ENCODE peak calls at places on chromosome 1, in five cellular contexts. H is HepG2, V is K562, C is GM12878, A is H1. N is an unnamed sample.

GRCh38 chr1:23634840-23635642 is 56.6 kb upstream of the RPL11 start:
- DNase-seq in H (peak), V (peak), C (peak), A (no peak), N (peak)

GRCh38 chr1:225998560-225999226 is 450 bp downstream of the SDE2 start:
- DNase-seq in H (peak), V (peak), C (no peak), A (no peak), N (no peak)

GRCh38 chr1:172451002-172451443 is 7.2 kb upstream of the PIGC start:
- DNase-seq in H (peak), V (peak), C (no peak), A (no peak), N (no peak)

GRCh38 chr1:161092621-161093028 is 3.3 kb upstream of the NECTIN4 start:
- DNase-seq in H (no peak), V (no peak), C (no peak), A (no peak), N (no peak)

GRCh38 chr1:168092566-168093355 is 44.0 kb downstream of the GPR161 start:
- DNase-seq in H (peak), V (no peak), C (no peak), A (no peak), N (peak)

GRCh38 chr1:220791959-220792358 is 5.2 kb downstream of the MTARC1 start:
- DNase-seq in H (no peak), V (no peak), C (no peak), A (no peak), N (no peak)

GRCh38 chr1:54229281-54229891 is 29.4 kb downstream of the MRPL37 start:
- DNase-seq in H (peak), V (no peak), C (no peak), A (no peak), N (peak)

GRCh38 chr1:82392513-82392912 is 591.8 kb downstream of the ADGRL2 start:
- DNase-seq in H (no peak), V (no peak), C (no peak), A (no peak), N (no peak)

GRCh38 chr1:246497331-246497915 is 9.7 kb downstream of the SMYD3 start:
- DNase-seq in H (peak), V (peak), C (no peak), A (no peak), N (peak)

GRCh38 chr1:177170756-177171535 is at the start of gene BRINP2:
- DNase-seq in H (no peak), V (peak), C (no peak), A (peak), N (no peak)

GRCh38 chr1:205812271-205812877 is 624 bp downstream of the SLC41A1 start:
- DNase-seq in H (no peak), V (peak), C (no peak), A (no peak), N (no peak)

GRCh38 chr1:88935522-88936222 is 44.3 kb upstream of the GTF2B start:
- DNase-seq in H (peak), V (peak), C (no peak), A (no peak), N (peak)

GRCh38 chr1:240349695-240350094 is 258.0 kb downstream of the FMN2 start:
- DNase-seq in H (no peak), V (no peak), C (no peak), A (no peak), N (no peak)

GRCh38 chr1:179195374-179195773 is 34.1 kb downstream of the ABL2 start:
- DNase-seq in H (no peak), V (no peak), C (no peak), A (no peak), N (no peak)
- TF ChIP-seq RAD21 in H (no peak), V (no peak), C (no peak), A (no peak), N (no peak)

DNA sequence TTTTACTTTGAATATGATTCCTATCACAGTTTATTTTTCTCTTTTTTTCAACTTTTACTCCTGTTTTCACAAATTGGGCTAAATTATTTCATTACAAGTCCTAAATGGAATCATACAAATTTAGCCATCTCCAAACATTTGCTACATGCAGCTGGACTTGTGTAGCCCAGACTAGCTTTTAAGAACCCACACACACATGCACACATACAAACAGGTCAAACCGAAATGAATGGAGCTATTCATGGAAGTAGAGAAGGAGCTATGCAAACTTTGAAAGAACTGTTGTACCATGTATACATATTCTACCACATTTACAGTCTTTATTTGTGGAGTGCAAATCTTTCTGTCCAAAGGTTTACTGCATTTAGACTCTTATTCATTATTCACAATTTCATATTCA is 189.1 kb upstream of the RNPC3 start:
- DNase-seq in H (peak), V (no peak), C (no peak), A (no peak), N (no peak)
- TF ChIP-seq SRF in H (no peak), V (no peak), C (no peak), A (no peak), N (no peak)

GRCh38 chr1:34781071-34781843 is at the start of gene GJB3:
- DNase-seq in H (no peak), V (no peak), C (no peak), A (no peak), N (no peak)
- TF ChIP-seq CEBPB in H (no peak), V (no peak), C (no peak), A (no peak), N (no peak)

GRCh38 chr1:110003747-110004428 is 19.3 kb downstream of the AHCYL1 start:
- DNase-seq in H (peak), V (peak), C (peak), A (no peak), N (peak)
- TF ChIP-seq RAD21 in H (no peak), V (no peak), C (no peak), A (no peak), N (peak)

GRCh38 chr1:31666290-31666963 is 21.8 kb upstream of the PEF1 start:
- DNase-seq in H (no peak), V (no peak), C (no peak), A (no peak), N (no peak)
- TF ChIP-seq SRF in H (no peak), V (no peak), C (no peak), A (no peak), N (no peak)

GRCh38 chr1:66468712-66469111 is 65.2 kb upstream of the SGIP1 start:
- DNase-seq in H (no peak), V (no peak), C (no peak), A (no peak), N (no peak)
- TF ChIP-seq CEBPB in H (no peak), V (no peak), C (no peak), A (no peak), N (no peak)

DNA sequence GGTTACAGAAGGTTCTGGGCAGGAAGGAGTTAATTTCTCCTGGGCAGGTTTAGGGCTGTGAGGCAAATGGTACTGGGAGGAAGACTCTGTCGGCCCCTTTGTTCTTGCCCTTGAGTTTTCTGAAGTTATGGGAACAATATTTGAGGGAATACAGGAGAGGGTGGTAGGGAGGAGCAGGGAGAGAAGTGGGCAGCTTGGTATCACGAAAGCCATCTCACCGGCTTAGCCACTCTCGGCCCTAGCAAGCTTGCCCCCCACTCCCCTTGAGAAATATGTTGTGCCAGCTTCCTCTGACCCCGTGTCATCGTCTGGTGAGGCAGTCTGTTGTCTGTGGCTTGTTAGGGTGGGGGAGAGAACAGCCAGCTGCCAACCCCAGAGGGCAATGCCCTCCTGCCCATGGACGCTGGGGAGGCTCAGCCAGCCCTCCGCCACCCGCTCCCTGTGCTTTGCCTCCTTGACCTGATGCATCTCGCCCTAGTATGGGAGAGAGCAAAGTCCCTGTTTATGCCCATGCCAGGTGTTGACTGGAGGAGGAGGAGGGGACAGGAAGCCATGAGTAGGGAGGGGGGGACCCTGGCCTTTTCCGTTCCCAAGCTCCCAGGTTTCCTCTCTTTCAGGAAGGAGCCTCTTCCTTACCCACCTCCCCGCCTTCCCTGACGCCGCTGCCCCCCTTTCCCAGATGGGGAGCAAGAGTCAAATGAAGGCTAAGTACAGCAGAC is 1.2 kb downstream of the EFNA1 start:
- DNase-seq in H (peak), V (no peak), C (no peak), A (no peak), N (no peak)
- TF ChIP-seq RAD21 in H (no peak), V (no peak), C (no peak), A (no peak), N (no peak)

N was measured in HCT116.